ENCODE peak calls at places on chromosome 4, in nine cellular contexts. S is tibial nerve; C is lung; F is GM23338; W is mesendoderm; J is IMR-90; T is spleen; Y is tibial artery; V is CD4-positive, CD25-positive, alpha-beta regulatory T cell. N is an unnamed sample.

GRCh38 chr4:168509786-168510185 is 12.9 kb downstream of the PALLD start:
- DNase-seq in S (no peak), C (no peak), F (no peak), W (no peak), J (peak), T (no peak), Y (no peak), V (no peak), N (no peak)

GRCh38 chr4:65007841-65008439 is 598.7 kb upstream of the TECRL start:
- DNase-seq in S (no peak), C (no peak), F (peak), W (peak), J (no peak), T (no peak), Y (no peak), V (no peak), N (no peak)

GRCh38 chr4:19807505-19807904 is 444.2 kb upstream of the SLIT2 start:
- DNase-seq in S (no peak), C (no peak), F (no peak), W (peak), J (peak), T (no peak), Y (no peak), V (no peak), N (no peak)

GRCh38 chr4:20618010-20618409 is 82.2 kb upstream of the PACRGL start:
- DNase-seq in S (peak), C (peak), F (no peak), W (no peak), J (no peak), T (no peak), Y (no peak), V (no peak), N (no peak)

GRCh38 chr4:73103799-73104503 is 34.4 kb upstream of the COX18 start:
- DNase-seq in S (no peak), C (no peak), F (no peak), W (peak), J (peak), T (no peak), Y (no peak), V (no peak), N (no peak)

GRCh38 chr4:68074397-68074796 is 55.3 kb downstream of the TMPRSS11F start:
- DNase-seq in S (no peak), C (no peak), F (no peak), W (peak), J (no peak), T (no peak), Y (no peak), V (no peak), N (no peak)

GRCh38 chr4:140556372-140557085 is 12.2 kb downstream of the UCP1 start:
- DNase-seq in S (no peak), C (no peak), F (peak), W (peak), J (no peak), T (no peak), Y (no peak), V (peak), N (no peak)

GRCh38 chr4:127533028-127533700 is 99.6 kb upstream of the INTU start:
- DNase-seq in S (peak), C (peak), F (no peak), W (no peak), J (peak), T (no peak), Y (no peak), V (no peak), N (no peak)

GRCh38 chr4:69858683-69859082 is 1.3 kb downstream of the SULT1E1 start:
- DNase-seq in S (no peak), C (no peak), F (no peak), W (no peak), J (no peak), T (no peak), Y (no peak), V (no peak), N (no peak)

GRCh38 chr4:82801910-82802521 is 3.4 kb upstream of the SCD5 start:
- DNase-seq in S (peak), C (no peak), F (no peak), W (no peak), J (peak), T (no peak), Y (no peak), V (no peak), N (no peak)

GRCh38 chr4:127311371-127311770 is 321.4 kb upstream of the INTU start:
- DNase-seq in S (no peak), C (no peak), F (no peak), W (no peak), J (no peak), T (no peak), Y (no peak), V (no peak), N (no peak)

GRCh38 chr4:16443504-16444088 is 217.3 kb upstream of the TAPT1 start:
- DNase-seq in S (peak), C (no peak), F (peak), W (peak), J (peak), T (no peak), Y (no peak), V (peak), N (no peak)

GRCh38 chr4:139728840-139729239 is 63.2 kb downstream of the MGST2 start:
- DNase-seq in S (no peak), C (no peak), F (no peak), W (no peak), J (no peak), T (no peak), Y (no peak), V (no peak), N (no peak)

GRCh38 chr4:156992943-156993342 is 21.3 kb upstream of the PDGFC start:
- DNase-seq in S (no peak), C (no peak), F (no peak), W (no peak), J (peak), T (no peak), Y (no peak), V (no peak), N (no peak)

GRCh38 chr4:187608001-187608421 is 387.6 kb upstream of the ZFP42 start:
- DNase-seq in S (no peak), C (no peak), F (no peak), W (peak), J (peak), T (no peak), Y (no peak), V (no peak), N (no peak)

GRCh38 chr4:73053076-73053475 is 16.4 kb downstream of the COX18 start:
- DNase-seq in S (no peak), C (no peak), F (no peak), W (no peak), J (peak), T (no peak), Y (no peak), V (no peak), N (no peak)

GRCh38 chr4:104416725-104417363 is 77.8 kb downstream of the CXXC4 start:
- DNase-seq in S (no peak), C (no peak), F (peak), W (peak), J (no peak), T (no peak), Y (no peak), V (no peak), N (no peak)

GRCh38 chr4:142112451-142112850 is 476.1 kb downstream of the IL15 start:
- DNase-seq in S (no peak), C (no peak), F (no peak), W (no peak), J (peak), T (no peak), Y (no peak), V (no peak), N (no peak)

GRCh38 chr4:55411621-55412020 is 15.9 kb downstream of the TMEM165 start:
- DNase-seq in S (no peak), C (no peak), F (no peak), W (no peak), J (peak), T (no peak), Y (no peak), V (no peak), N (no peak)

GRCh38 chr4:184475096-184475461 is 729 bp upstream of the IRF2 start:
- DNase-seq in S (peak), C (peak), F (peak), W (peak), J (peak), T (peak), Y (peak), V (no peak), N (peak)

GRCh38 chr4:27018910-27019309 is 158.3 kb downstream of the STIM2 start:
- DNase-seq in S (no peak), C (no peak), F (no peak), W (no peak), J (no peak), T (no peak), Y (no peak), V (no peak), N (no peak)

GRCh38 chr4:183364025-183364424 is 41.8 kb upstream of the CLDN24 start:
- DNase-seq in S (no peak), C (no peak), F (peak), W (peak), J (no peak), T (peak), Y (no peak), V (no peak), N (no peak)

GRCh38 chr4:174317531-174317930 is 33.8 kb downstream of the CEP44 start:
- DNase-seq in S (no peak), C (no peak), F (no peak), W (no peak), J (peak), T (no peak), Y (no peak), V (no peak), N (no peak)

GRCh38 chr4:173448919-173449641 is 50.2 kb upstream of the SCRG1 start:
- DNase-seq in S (no peak), C (no peak), F (no peak), W (peak), J (peak), T (no peak), Y (no peak), V (no peak), N (no peak)

GRCh38 chr4:188411805-188412204 is 272.6 kb downstream of the TRIML1 start:
- DNase-seq in S (no peak), C (no peak), F (no peak), W (no peak), J (no peak), T (no peak), Y (no peak), V (no peak), N (no peak)

DNA sequence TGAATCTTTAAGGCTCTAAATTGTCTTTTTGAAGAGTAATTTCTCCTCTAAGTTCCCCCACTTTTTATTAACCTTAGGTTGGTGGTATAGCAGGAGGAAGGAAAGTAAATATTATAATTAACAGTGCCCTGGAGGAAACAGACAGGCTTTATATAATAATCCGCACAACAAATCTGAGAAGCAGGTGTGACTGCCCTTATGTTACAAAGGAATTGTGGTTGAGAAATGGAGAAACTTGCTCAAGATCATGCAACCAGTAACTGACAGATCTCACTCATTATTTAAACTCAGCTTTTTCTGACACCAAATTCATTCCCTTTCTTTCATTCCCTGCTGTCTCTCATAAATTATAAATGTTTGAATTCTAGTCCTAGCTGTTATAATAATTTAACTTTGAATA is 282.0 kb downstream of the PPP3CA start:
- DNase-seq in S (no peak), C (no peak), F (no peak), W (no peak), J (no peak), T (no peak), Y (no peak), V (no peak), N (no peak)
- H3K27ac ChIP-seq in S (no peak), C (no peak), F (no peak), W (no peak), J (no peak), T (no peak), Y (no peak), V (no peak), N (no peak)

GRCh38 chr4:113872426-113873260 is 106.8 kb downstream of the ARSJ start:
- DNase-seq in S (no peak), C (no peak), F (no peak), W (peak), J (peak), T (no peak), Y (no peak), V (no peak), N (no peak)

GRCh38 chr4:113869743-113870375 is 108.3 kb upstream of the CAMK2D start:
- DNase-seq in S (no peak), C (no peak), F (no peak), W (no peak), J (peak), T (no peak), Y (no peak), V (no peak), N (no peak)

GRCh38 chr4:113874480-113874879 is 105.0 kb downstream of the ARSJ start:
- DNase-seq in S (no peak), C (no peak), F (no peak), W (no peak), J (no peak), T (no peak), Y (no peak), V (no peak), N (no peak)

GRCh38 chr4:113871080-113871479 is 108.4 kb downstream of the ARSJ start:
- DNase-seq in S (no peak), C (no peak), F (peak), W (no peak), J (no peak), T (no peak), Y (no peak), V (no peak), N (no peak)
- H3K27ac ChIP-seq in S (no peak), C (no peak), F (peak), W (no peak), J (no peak), T (no peak), Y (no peak), V (no peak), N (no peak)

GRCh38 chr4:176753049-176753448 is 39.7 kb downstream of the VEGFC start:
- DNase-seq in S (no peak), C (no peak), F (no peak), W (peak), J (peak), T (no peak), Y (no peak), V (no peak), N (no peak)
- H3K27ac ChIP-seq in S (no peak), C (no peak), F (no peak), W (no peak), J (peak), T (no peak), Y (no peak), V (no peak), N (no peak)

GRCh38 chr4:144738649-144739048 is 92.7 kb downstream of the HHIP start:
- DNase-seq in S (no peak), C (no peak), F (no peak), W (no peak), J (no peak), T (no peak), Y (no peak), V (no peak), N (no peak)

GRCh38 chr4:144734522-144734921 is 88.6 kb downstream of the HHIP start:
- DNase-seq in S (no peak), C (no peak), F (peak), W (peak), J (peak), T (no peak), Y (no peak), V (no peak), N (no peak)

GRCh38 chr4:144733566-144733965 is 87.6 kb downstream of the HHIP start:
- DNase-seq in S (no peak), C (no peak), F (no peak), W (no peak), J (no peak), T (no peak), Y (no peak), V (no peak), N (no peak)

GRCh38 chr4:144732584-144733130 is 86.7 kb downstream of the HHIP start:
- DNase-seq in S (no peak), C (no peak), F (no peak), W (no peak), J (peak), T (no peak), Y (no peak), V (no peak), N (no peak)
- H3K27ac ChIP-seq in S (no peak), C (no peak), F (no peak), W (no peak), J (no peak), T (no peak), Y (no peak), V (no peak), N (peak)

GRCh38 chr4:3654036-3654807 is 112.0 kb upstream of the ADRA2C start:
- DNase-seq in S (no peak), C (no peak), F (no peak), W (no peak), J (no peak), T (no peak), Y (no peak), V (no peak), N (no peak)

GRCh38 chr4:3659131-3659530 is 107.1 kb upstream of the ADRA2C start:
- DNase-seq in S (no peak), C (no peak), F (no peak), W (no peak), J (no peak), T (no peak), Y (no peak), V (no peak), N (no peak)

GRCh38 chr4:3655485-3656429 is 110.4 kb upstream of the ADRA2C start:
- DNase-seq in S (no peak), C (no peak), F (peak), W (peak), J (no peak), T (no peak), Y (no peak), V (no peak), N (no peak)

GRCh38 chr4:3657917-3658913 is 108.0 kb upstream of the ADRA2C start:
- DNase-seq in S (no peak), C (no peak), F (no peak), W (no peak), J (peak), T (no peak), Y (peak), V (no peak), N (no peak)

GRCh38 chr4:3656441-3657376 is 109.5 kb upstream of the ADRA2C start:
- DNase-seq in S (no peak), C (no peak), F (no peak), W (no peak), J (no peak), T (no peak), Y (no peak), V (no peak), N (no peak)
- H3K27ac ChIP-seq in S (no peak), C (no peak), F (no peak), W (no peak), J (no peak), T (peak), Y (peak), V (no peak), N (no peak)

DNA sequence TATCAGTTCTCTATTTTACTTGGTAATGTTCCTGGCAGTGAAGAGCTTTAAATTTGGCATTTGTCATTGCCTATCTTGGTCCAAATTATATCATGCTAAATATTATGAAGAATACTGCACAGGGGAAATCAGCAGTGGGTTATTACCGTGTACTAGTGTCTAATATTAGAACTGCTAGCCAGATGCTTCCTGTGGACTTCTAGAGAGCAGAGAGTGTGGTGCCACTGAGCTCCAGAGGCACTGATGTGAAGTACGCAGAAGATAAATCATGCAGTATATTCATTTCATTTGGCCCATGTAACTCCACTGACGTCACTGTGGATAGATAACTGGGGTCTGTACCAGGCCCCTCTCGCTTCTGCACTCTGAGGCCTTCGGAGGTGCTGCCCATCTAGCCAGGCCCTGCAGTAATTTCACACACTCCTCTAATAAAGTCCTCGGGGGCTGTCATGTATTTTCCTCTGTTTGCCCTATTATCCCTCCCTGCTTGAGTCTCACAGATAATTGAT is 80.0 kb downstream of the ALPK1 start:
- DNase-seq in S (no peak), C (no peak), F (no peak), W (no peak), J (no peak), T (no peak), Y (no peak), V (no peak), N (no peak)
- H3K27ac ChIP-seq in S (no peak), C (no peak), F (no peak), W (no peak), J (no peak), T (no peak), Y (no peak), V (no peak), N (no peak)

DNA sequence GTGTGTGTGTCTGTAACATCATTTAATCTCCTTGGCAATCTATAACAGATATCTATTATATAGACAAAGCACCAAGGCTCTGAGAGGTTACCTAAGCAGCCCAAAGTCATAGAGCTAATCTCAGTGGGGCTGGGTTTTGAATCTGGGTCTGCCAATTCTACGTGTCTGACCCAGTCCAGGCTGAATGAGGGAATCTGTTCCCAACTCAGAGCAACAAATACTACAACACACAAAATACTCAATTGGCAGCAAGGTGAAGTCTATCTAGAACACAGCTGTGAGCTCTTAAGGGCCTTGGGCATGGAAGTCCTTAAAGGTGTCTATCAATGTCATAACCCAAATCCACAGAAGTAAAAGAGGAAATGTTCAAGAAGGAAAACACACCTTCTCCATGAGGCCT is 47.5 kb upstream of the NAP1L5 start:
- DNase-seq in S (no peak), C (no peak), F (no peak), W (no peak), J (no peak), T (no peak), Y (no peak), V (no peak), N (no peak)
- H3K27ac ChIP-seq in S (peak), C (no peak), F (no peak), W (no peak), J (no peak), T (no peak), Y (peak), V (no peak), N (no peak)